ENCODE peak calls at places on chromosomes 7 and 10, in eight cellular contexts. M is GM23248; T is iPS DF 6.9; N is naive thymus-derived CD4-positive, alpha-beta T cell; A is CD4-positive, alpha-beta T cell; W is CD8-positive, alpha-beta memory T cell; D is PC-9; Q is transverse colon. J is an unnamed sample.

GRCh38 chr10:43208147-43209063 is 58.5 kb downstream of the RASGEF1A start:
- DNase-seq in A (no peak), T (no peak), Q (peak), W (peak), M (no peak), N (peak), D (no peak), J (no peak)

GRCh38 chr7:156001496-156002260 is 189.4 kb upstream of the SHH start:
- DNase-seq in Q (no peak), N (no peak), D (no peak), A (no peak), W (no peak), T (no peak), M (no peak), J (no peak)

GRCh38 chr7:66697451-66698438 is 42.8 kb upstream of the RABGEF1 start:
- DNase-seq in T (no peak), M (peak), W (no peak), D (no peak), N (no peak), A (no peak), Q (no peak), J (no peak)

GRCh38 chr7:83469076-83469475 is 179.9 kb downstream of the SEMA3E start:
- DNase-seq in Q (no peak), M (peak), A (no peak), D (peak), W (no peak), N (no peak), T (no peak), J (no peak)

GRCh38 chr10:109062371-109062770 is 860.9 kb downstream of the XPNPEP1 start:
- DNase-seq in D (no peak), Q (no peak), N (no peak), T (no peak), W (no peak), M (peak), A (no peak), J (no peak)

GRCh38 chr10:65570143-65571010 is 1355.5 kb upstream of the LRRTM3 start:
- DNase-seq in Q (peak), W (no peak), T (no peak), A (no peak), D (peak), M (no peak), N (no peak), J (no peak)

GRCh38 chr10:89793649-89794254 is 92.4 kb downstream of the KIF20B start:
- DNase-seq in Q (no peak), M (peak), W (no peak), T (peak), A (peak), N (no peak), D (peak), J (no peak)

GRCh38 chr7:69859342-69859741 is 261.1 kb downstream of the AUTS2 start:
- DNase-seq in N (no peak), M (no peak), T (no peak), D (no peak), A (no peak), Q (no peak), W (no peak), J (no peak)

GRCh38 chr7:143331179-143331825 is 15.4 kb downstream of the CLCN1 start:
- DNase-seq in D (peak), A (no peak), W (no peak), M (peak), Q (no peak), T (no peak), N (no peak), J (no peak)

GRCh38 chr7:600935-601334 is 81.3 kb upstream of the PDGFA start:
- DNase-seq in T (no peak), D (no peak), M (no peak), N (no peak), Q (no peak), W (peak), A (no peak), J (no peak)

GRCh38 chr7:21059069-21059468 is 272.4 kb upstream of the SP8 start:
- DNase-seq in W (no peak), T (no peak), Q (no peak), N (no peak), M (no peak), A (no peak), D (peak), J (no peak)

GRCh38 chr10:110101464-110102144 is 93.8 kb downstream of the ADD3 start:
- DNase-seq in A (no peak), N (no peak), D (no peak), W (no peak), M (peak), Q (no peak), T (no peak), J (no peak)
- H3K27ac ChIP-seq in A (no peak), N (no peak), D (no peak), W (no peak), M (no peak), Q (no peak), T (no peak), J (no peak)

DNA sequence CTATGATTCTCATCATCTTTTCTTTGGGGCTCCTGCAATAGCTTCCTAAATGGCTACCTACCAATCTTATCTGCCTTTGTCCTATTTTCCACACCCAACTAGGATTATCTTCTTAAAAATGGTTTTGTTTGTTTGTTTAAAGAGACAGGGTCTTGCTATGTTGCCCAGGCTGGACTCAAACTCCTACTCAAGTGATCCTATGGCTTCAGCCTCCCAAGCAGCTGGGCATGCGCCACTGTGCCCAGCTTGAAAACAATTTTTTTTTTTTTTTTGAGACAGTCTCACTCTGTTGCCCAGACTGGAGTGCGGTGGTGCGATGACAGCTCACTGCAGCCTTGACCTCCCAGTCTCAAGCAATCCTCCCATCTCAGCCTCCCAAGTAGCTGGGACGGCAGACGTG is 14.9 kb downstream of the DNMBP start:
- DNase-seq in W (no peak), N (no peak), Q (no peak), D (no peak), A (no peak), T (no peak), M (no peak), J (no peak)
- H3K27ac ChIP-seq in W (no peak), N (no peak), Q (peak), D (no peak), A (no peak), T (no peak), M (peak), J (no peak)

GRCh38 chr7:2631924-2632716 is at the start of gene TTYH3:
- DNase-seq in T (no peak), W (no peak), N (no peak), D (no peak), M (no peak), A (no peak), Q (no peak), J (no peak)
- H3K27ac ChIP-seq in T (no peak), W (peak), N (peak), D (no peak), M (peak), A (no peak), Q (peak), J (peak)

DNA sequence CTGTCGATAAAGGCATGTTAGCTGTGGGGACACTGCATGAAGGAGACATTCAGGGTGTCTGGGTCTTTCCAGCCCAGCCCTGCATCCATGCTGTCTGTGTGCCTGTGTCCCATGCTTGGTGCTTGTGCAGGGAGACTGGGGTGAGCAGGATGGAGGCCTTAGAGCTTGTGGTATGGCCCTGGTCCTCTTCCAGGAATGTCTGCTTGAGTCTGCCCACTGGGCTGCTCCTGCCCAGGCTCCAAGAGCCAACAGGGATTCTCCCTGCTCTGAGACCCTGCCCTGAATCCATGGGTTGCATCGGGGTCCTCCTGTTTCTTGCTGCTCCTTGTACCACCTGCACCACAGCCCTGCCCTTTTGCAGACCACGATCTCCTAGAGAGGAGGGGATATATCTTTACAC is 31.4 kb upstream of the ARHGAP22 start:
- DNase-seq in A (no peak), W (no peak), M (no peak), T (no peak), Q (no peak), D (no peak), N (no peak), J (no peak)
- H3K27ac ChIP-seq in A (no peak), W (no peak), M (no peak), T (no peak), Q (no peak), D (no peak), N (no peak), J (peak)

GRCh38 chr7:136036336-136036735 is 59.2 kb upstream of the MTPN start:
- DNase-seq in D (no peak), T (no peak), A (no peak), Q (no peak), M (no peak), N (no peak), W (no peak), J (no peak)
- H3K27ac ChIP-seq in D (no peak), T (no peak), A (no peak), Q (peak), M (no peak), N (no peak), W (no peak), J (no peak)

GRCh38 chr7:100156331-100157068 is 2.0 kb downstream of the TRAPPC14 start:
- DNase-seq in M (no peak), A (no peak), W (peak), Q (no peak), N (no peak), D (no peak), T (no peak), J (no peak)
- H3K27ac ChIP-seq in M (no peak), A (peak), W (peak), Q (peak), N (peak), D (no peak), T (no peak), J (no peak)

DNA sequence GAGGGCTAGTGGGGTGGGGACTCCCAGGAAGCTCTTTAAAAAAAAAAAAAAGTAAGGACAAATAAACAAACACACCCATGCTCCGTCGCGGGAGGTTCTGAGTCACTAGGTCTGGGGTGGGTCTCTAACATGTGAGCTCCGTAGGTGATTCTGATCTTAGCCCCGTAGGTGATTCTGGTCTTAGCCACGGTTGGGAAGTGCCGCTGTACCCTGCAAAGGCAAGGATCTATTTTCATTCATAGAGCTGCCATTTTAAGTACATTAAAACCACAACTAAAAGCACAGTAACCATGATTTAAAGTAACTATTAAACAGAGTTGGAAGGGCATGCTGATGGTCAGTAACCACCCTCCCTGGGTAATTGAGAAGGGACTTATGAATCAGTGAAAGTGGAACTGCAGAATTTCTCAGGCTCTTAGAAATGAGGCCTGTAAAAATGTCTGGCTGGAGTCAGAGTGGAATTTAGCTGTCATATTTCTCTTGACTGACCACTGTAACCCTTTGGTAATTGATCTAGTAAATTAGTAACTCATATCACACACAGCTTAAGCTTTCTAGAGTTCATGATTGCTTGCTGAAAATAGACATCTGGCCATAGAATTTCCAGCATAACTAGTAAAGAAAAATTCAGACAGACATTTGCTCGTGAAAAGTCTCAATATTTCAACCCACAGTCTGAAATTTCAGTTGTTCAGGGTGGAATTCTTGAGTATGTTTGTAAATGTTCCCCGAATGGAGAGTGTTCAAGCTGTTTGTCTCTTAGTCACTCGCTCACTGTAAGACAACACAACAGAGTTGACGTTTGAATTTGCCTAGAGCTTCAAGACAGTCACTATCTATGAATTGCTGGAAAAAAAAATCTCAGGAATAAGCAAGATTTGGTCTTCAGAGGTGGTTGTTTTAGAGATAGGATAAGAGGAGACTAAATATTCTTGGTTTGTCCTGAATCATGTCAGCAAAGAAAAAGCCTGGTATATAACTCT is 34.2 kb upstream of the TCF7L2 start:
- DNase-seq in T (no peak), Q (peak), M (peak), W (no peak), A (no peak), D (peak), N (no peak), J (no peak)
- H3K27ac ChIP-seq in T (no peak), Q (peak), M (no peak), W (no peak), A (no peak), D (peak), N (no peak), J (no peak)

GRCh38 chr7:130668258-130669050 is at the start of gene COPG2:
- DNase-seq in T (peak), A (peak), M (peak), D (peak), Q (peak), W (peak), N (peak), J (peak)

GRCh38 chr7:130672146-130672545 is 3.6 kb upstream of the COPG2 start:
- DNase-seq in T (no peak), N (no peak), D (no peak), W (no peak), A (no peak), Q (no peak), M (no peak), J (no peak)

GRCh38 chr7:130662426-130662825 is 6.1 kb downstream of the COPG2 start:
- DNase-seq in D (no peak), M (no peak), T (no peak), Q (no peak), W (no peak), A (no peak), N (no peak), J (no peak)

GRCh38 chr7:130669051-130669700 is 628 bp upstream of the COPG2 start:
- DNase-seq in A (peak), W (no peak), M (no peak), T (no peak), Q (no peak), N (no peak), D (no peak), J (no peak)

GRCh38 chr7:130667593-130668257 is 823 bp downstream of the COPG2 start:
- DNase-seq in Q (no peak), M (peak), N (no peak), W (no peak), D (no peak), A (no peak), T (no peak), J (no peak)
- H3K27ac ChIP-seq in Q (peak), M (no peak), N (peak), W (peak), D (no peak), A (no peak), T (no peak), J (peak)